ENCODE peak calls at places on chromosome 9, in nine cellular contexts. Y is A549, C is heart left ventricle, E is tibial nerve, G is adrenal gland, D is ovary, B is thyroid gland, A is suprapubic skin, Q is stomach. W is an unnamed sample.

GRCh38 chr9:90307177-90307833 is 335.3 kb downstream of the DIRAS2 start:
- DNase-seq in Y (no peak), Q (no peak), G (no peak), B (no peak), C (no peak), D (peak; percentile 35), E (no peak), A (no peak), W (no peak)

GRCh38 chr9:131174681-131175239 is 49.4 kb downstream of the NUP214 start:
- DNase-seq in G (no peak), Q (no peak), C (no peak), A (no peak), B (no peak), D (no peak), Y (no peak), E (no peak), W (no peak)

GRCh38 chr9:11312976-11313375 is 700.2 kb upstream of the PTPRD start:
- DNase-seq in D (no peak), G (peak; percentile 48), B (peak; percentile 78), Q (no peak), C (no peak), A (no peak), E (no peak), Y (no peak), W (no peak)

GRCh38 chr9:5269249-5269715 is 35.2 kb downstream of the RLN2 start:
- DNase-seq in Q (no peak), Y (no peak), C (no peak), A (no peak), B (no peak), G (no peak), D (no peak), E (no peak), W (no peak)

GRCh38 chr9:4933177-4933576 is 51.9 kb upstream of the JAK2 start:
- DNase-seq in G (no peak), B (peak; percentile 61), D (peak; percentile 61), Y (no peak), Q (no peak), A (no peak), C (peak; percentile 20), E (no peak), W (no peak)

GRCh38 chr9:124035001-124035650 is 23.6 kb downstream of the LHX2 start:
- DNase-seq in Y (no peak), A (no peak), E (no peak), Q (no peak), D (no peak), C (no peak), G (no peak), B (no peak), W (no peak)

GRCh38 chr9:72453797-72454196 is 67.6 kb upstream of the TMC1 start:
- DNase-seq in C (no peak), D (no peak), E (no peak), Y (no peak), A (no peak), G (no peak), B (no peak), Q (no peak), W (no peak)

GRCh38 chr9:69579749-69580581 is 92.2 kb downstream of the APBA1 start:
- DNase-seq in C (no peak), E (no peak), Q (no peak), G (no peak), B (no peak), D (no peak), A (no peak), Y (no peak), W (no peak)

GRCh38 chr9:19087601-19088000 is 15.1 kb downstream of the HAUS6 start:
- DNase-seq in A (no peak), Q (no peak), E (no peak), G (peak; percentile 88), Y (no peak), C (no peak), D (peak; percentile 78), B (peak; percentile 41), W (no peak)

GRCh38 chr9:6024035-6024554 is 8.7 kb upstream of the RANBP6 start:
- DNase-seq in E (no peak), B (no peak), G (no peak), C (no peak), A (no peak), D (no peak), Y (peak; percentile 48), Q (no peak), W (no peak)

GRCh38 chr9:107856633-107857032 is 367.1 kb upstream of the KLF4 start:
- DNase-seq in Y (no peak), B (no peak), C (no peak), G (no peak), E (no peak), A (no peak), Q (no peak), D (no peak), W (no peak)

GRCh38 chr9:122346478-122347347 is 24.1 kb upstream of the PTGS1 start:
- DNase-seq in A (no peak), C (peak; percentile 72), E (no peak), D (peak; percentile 60), Q (peak; percentile 55), G (peak; percentile 55), Y (peak; percentile 16), B (peak; percentile 37), W (no peak)

GRCh38 chr9:75869236-75869635 is 21.2 kb upstream of the PCSK5 start:
- DNase-seq in A (no peak), Y (no peak), B (no peak), C (no peak), D (no peak), G (no peak), Q (no peak), E (peak; percentile 21), W (no peak)

GRCh38 chr9:108676344-108676743 is 179.4 kb downstream of the ACTL7B start:
- DNase-seq in A (no peak), D (no peak), B (no peak), Y (no peak), G (no peak), E (no peak), Q (no peak), C (no peak), W (no peak)

GRCh38 chr9:4596165-4596922 is 65.8 kb upstream of the PLPP6 start:
- DNase-seq in G (no peak), A (no peak), Y (no peak), D (no peak), C (no peak), E (peak; percentile 19), Q (no peak), B (no peak), W (no peak)

GRCh38 chr9:38406476-38407186 is 14.1 kb downstream of the ALDH1B1 start:
- DNase-seq in Y (no peak), C (no peak), A (no peak), Q (no peak), G (no peak), B (peak; percentile 52), D (no peak), E (no peak), W (no peak)

GRCh38 chr9:89418882-89419641 is 78.9 kb downstream of the SEMA4D start:
- DNase-seq in Q (no peak), Y (no peak), C (no peak), D (no peak), B (no peak), A (no peak), G (no peak), E (no peak), W (no peak)

DNA sequence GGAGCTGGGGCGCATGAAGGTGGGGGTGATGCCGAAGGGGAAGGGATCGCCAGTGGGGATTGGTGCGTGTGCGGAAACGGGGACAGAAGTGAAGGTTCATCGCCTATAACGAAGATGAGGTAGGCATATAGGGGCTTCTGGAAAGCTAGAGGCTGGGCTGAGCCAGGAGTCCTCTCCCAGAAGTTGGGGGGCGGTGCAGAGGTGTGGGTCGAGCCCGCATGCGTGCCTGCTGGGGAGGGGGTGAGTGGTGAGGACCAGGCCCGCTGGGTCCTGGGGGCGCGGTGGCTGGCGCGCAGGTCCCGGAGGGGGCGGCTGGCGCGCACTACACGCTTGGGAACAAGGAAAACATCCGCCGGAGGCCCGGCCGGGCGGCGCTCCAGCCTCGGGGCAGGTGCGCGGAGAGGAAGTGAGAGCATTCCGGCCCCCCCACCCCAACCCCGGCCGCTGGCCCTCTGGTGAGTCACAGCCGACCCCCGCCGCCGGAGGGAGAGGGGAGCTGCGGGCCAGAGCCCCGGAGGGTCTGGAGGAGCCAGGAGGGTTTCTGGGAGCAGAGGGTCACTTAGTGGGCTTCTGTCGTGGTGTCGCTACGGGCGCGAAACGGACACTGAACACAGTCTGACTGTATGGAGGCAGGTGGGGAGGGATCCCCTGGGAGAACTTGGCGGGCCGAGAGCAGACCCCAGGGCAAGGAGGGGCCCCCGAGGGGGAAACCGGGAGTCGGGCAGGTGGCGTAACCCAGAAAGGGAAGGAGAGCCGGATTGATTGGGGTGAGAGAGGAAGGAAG is 2.9 kb upstream of the MSMP start:
- DNase-seq in Q (peak; percentile 74), Y (peak; percentile 64), B (peak; percentile 81), E (no peak), A (peak; percentile 79), C (peak; percentile 85), G (peak; percentile 71), D (peak; percentile 81), W (no peak)
- TF ChIP-seq POLR2A in Q (no peak), Y (peak; percentile 19), B (peak; percentile 50), E (no peak), A (no peak), C (no peak), G (no peak), D (no peak), W (peak; percentile 49)

DNA sequence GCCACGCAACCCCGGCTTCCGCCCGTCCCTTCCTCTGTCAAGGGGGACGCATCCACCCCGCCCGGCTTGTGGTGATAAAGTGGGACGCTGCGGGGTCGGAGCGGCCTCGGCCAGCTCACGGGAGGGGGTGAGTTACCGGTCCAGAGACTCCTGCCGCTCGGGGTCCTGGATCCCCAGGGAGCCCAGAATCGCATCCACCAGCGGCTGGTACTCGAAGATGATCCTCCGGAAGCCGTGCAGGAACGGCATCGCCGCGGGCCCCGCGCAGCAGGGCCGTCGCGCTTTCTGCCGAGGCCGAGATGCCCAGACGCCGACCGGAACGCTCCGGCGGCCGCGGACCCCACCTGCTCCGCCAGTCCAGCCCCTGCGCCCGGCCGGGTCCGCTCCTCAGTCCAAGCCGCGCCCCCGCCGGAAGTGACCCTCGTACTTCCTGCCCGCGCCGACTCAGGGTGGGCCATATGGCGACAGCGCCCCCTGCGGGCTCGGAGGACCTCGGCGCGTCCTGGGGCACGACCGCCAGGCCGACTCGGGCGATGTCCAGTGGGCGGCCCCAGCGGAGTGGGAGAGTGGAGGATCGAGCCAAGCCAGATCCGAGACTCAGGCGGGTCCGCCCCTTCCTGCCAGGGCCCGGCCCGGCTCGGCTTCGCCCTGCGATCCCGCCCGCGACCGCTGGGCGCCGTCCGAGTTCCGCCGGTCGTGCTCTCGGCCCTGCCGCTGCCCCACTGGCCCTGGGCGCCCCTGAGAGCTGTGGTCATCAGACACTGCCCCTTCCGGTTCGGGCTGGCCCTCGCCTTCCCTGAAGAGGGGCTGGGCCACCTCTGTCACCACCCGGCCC is at the start of gene ASB6:
- DNase-seq in A (peak; percentile 98), D (peak; percentile 99), C (peak; percentile 98), E (peak; percentile 97), B (peak; percentile 99), G (peak; percentile 97), Y (peak; percentile 98), Q (peak; percentile 97), W (peak; percentile 92)
- TF ChIP-seq CTCF in A (peak; percentile 100), D (peak; percentile 100), C (peak; percentile 100), E (peak; percentile 100), B (peak; percentile 100), G (peak; percentile 98), Y (peak; percentile 99), Q (peak; percentile 99), W (peak; percentile 100)

GRCh38 chr9:128765499-128765898 is 6.2 kb downstream of the ZER1 start:
- DNase-seq in A (no peak), G (no peak), D (no peak), Q (no peak), C (no peak), B (no peak), E (no peak), Y (no peak), W (no peak)
- H3K4me1 ChIP-seq in A (peaks cover 16% of the 10 kb centered on the region), G (peaks cover 5% of the 10 kb centered on the region), D (no peaks in the 10 kb centered on the region), Q (peaks cover 8% of the 10 kb centered on the region), C (peaks cover 13% of the 10 kb centered on the region), B (peaks cover 11% of the 10 kb centered on the region), E (peaks cover 15% of the 10 kb centered on the region), Y (peaks cover 12% of the 10 kb centered on the region), W (peaks cover 20% of the 10 kb centered on the region)

GRCh38 chr9:115758441-115758840 is 395.1 kb upstream of the PAPPA start:
- DNase-seq in D (no peak), Y (no peak), C (no peak), G (no peak), E (no peak), Q (no peak), A (no peak), B (no peak), W (no peak)
- TF ChIP-seq POLR2A in D (no peak), Y (no peak), C (no peak), G (no peak), E (no peak), Q (no peak), A (no peak), B (no peak), W (no peak)